ENCODE peak calls at places on chromosomes 1 and 21, in four cellular contexts. One of them, this sample, is unnamed.

GRCh38 chr1:19164274-19165015 is 45.6 kb downstream of the UBR4 start:
- DNase-seq in A549: no peak
- DNase-seq in GM23338: no peak
- DNase-seq in HCT116: no peak
- DNase-seq in this sample: no peak

GRCh38 chr1:221947731-221948130 is 205.8 kb upstream of the DUSP10 start:
- DNase-seq in A549: no peak
- DNase-seq in GM23338: no peak
- DNase-seq in HCT116: no peak
- DNase-seq in this sample: no peak

GRCh38 chr1:85297855-85298629 is 21.6 kb upstream of the BCL10 start:
- DNase-seq in A549: peak
- DNase-seq in GM23338: no peak
- DNase-seq in HCT116: peak
- DNase-seq in this sample: no peak

GRCh38 chr21:34877485-34878128 is 171.5 kb downstream of the RUNX1 start:
- DNase-seq in A549: no peak
- DNase-seq in GM23338: no peak
- DNase-seq in HCT116: no peak
- DNase-seq in this sample: no peak

GRCh38 chr1:107139833-107140702 is 771 bp upstream of the NTNG1 start:
- DNase-seq in A549: no peak
- DNase-seq in GM23338: peak
- DNase-seq in HCT116: no peak
- DNase-seq in this sample: peak

GRCh38 chr1:109838838-109839240 is 71.8 kb upstream of the CSF1 start:
- DNase-seq in A549: peak
- DNase-seq in GM23338: no peak
- DNase-seq in HCT116: peak
- DNase-seq in this sample: no peak

GRCh38 chr1:115781343-115781742 is 12.8 kb upstream of the CASQ2 start:
- DNase-seq in A549: no peak
- DNase-seq in GM23338: no peak
- DNase-seq in HCT116: no peak
- DNase-seq in this sample: no peak

GRCh38 chr21:35005077-35005476 is 44.0 kb downstream of the RUNX1 start:
- DNase-seq in A549: no peak
- DNase-seq in GM23338: no peak
- DNase-seq in HCT116: no peak
- DNase-seq in this sample: no peak

GRCh38 chr1:207748737-207749528 is 2.9 kb upstream of the CD46 start:
- DNase-seq in A549: no peak
- DNase-seq in GM23338: no peak
- DNase-seq in HCT116: peak
- DNase-seq in this sample: no peak

GRCh38 chr21:15687208-15687607 is 42.6 kb upstream of the USP25 start:
- DNase-seq in A549: no peak
- DNase-seq in GM23338: no peak
- DNase-seq in HCT116: no peak
- DNase-seq in this sample: no peak

GRCh38 chr1:24514946-24515345 is 12.3 kb downstream of the RCAN3 start:
- DNase-seq in A549: no peak
- DNase-seq in GM23338: no peak
- DNase-seq in HCT116: no peak
- DNase-seq in this sample: no peak
- TF ChIP-seq REST in A549: no peak
- TF ChIP-seq REST in GM23338: no peak
- TF ChIP-seq REST in HCT116: no peak
- TF ChIP-seq REST in this sample: no peak

DNA sequence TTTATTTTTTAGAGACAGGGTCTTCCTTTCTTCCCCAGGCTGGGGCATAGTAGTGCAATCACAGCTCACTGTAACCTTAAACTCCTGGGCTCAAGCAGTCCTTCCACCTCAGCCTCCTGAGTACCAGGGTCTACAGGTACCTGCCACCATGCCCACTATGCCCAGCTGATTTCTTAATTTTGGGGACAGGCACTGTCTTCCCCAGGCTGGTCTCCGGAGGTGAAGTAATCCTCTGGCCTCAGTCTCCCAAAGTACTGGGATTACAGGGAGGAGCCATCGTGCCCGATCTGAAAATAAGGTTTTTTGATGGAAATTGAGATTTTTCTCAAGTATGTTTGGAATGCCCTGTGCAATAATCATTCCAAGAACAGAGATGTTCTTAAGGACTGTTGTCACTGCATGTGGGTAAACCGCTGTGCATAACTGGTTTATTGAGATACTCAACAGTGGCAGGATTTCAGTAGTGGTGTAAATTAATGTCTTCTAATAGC is 934 bp upstream of the MSH4 start:
- DNase-seq in A549: no peak
- DNase-seq in GM23338: no peak
- DNase-seq in HCT116: no peak
- DNase-seq in this sample: peak
- H3K4me3 ChIP-seq in A549: no peak
- H3K4me3 ChIP-seq in GM23338: no peak
- H3K4me3 ChIP-seq in HCT116: no peak
- H3K4me3 ChIP-seq in this sample: no peak

GRCh38 chr1:166908942-166909341 is 32.9 kb upstream of the TADA1 start:
- DNase-seq in A549: no peak
- DNase-seq in GM23338: no peak
- DNase-seq in HCT116: no peak
- DNase-seq in this sample: no peak
- TF ChIP-seq REST in A549: no peak
- TF ChIP-seq REST in GM23338: no peak
- TF ChIP-seq REST in HCT116: no peak
- TF ChIP-seq REST in this sample: no peak

GRCh38 chr1:89287182-89288050 is 14.8 kb upstream of the GBP5 start:
- DNase-seq in A549: no peak
- DNase-seq in GM23338: no peak
- DNase-seq in HCT116: no peak
- DNase-seq in this sample: no peak

GRCh38 chr1:89286549-89287181 is 14.0 kb upstream of the GBP5 start:
- DNase-seq in A549: no peak
- DNase-seq in GM23338: no peak
- DNase-seq in HCT116: no peak
- DNase-seq in this sample: no peak

GRCh38 chr1:89291276-89291675 is 18.6 kb upstream of the GBP5 start:
- DNase-seq in A549: no peak
- DNase-seq in GM23338: no peak
- DNase-seq in HCT116: no peak
- DNase-seq in this sample: no peak

GRCh38 chr1:89288051-89288340 is 15.3 kb upstream of the GBP5 start:
- DNase-seq in A549: no peak
- DNase-seq in GM23338: no peak
- DNase-seq in HCT116: no peak
- DNase-seq in this sample: no peak

GRCh38 chr1:89285715-89286380 is 13.2 kb upstream of the GBP5 start:
- DNase-seq in A549: no peak
- DNase-seq in GM23338: no peak
- DNase-seq in HCT116: no peak
- DNase-seq in this sample: no peak
- H3K4me3 ChIP-seq in A549: no peak
- H3K4me3 ChIP-seq in GM23338: no peak
- H3K4me3 ChIP-seq in HCT116: no peak
- H3K4me3 ChIP-seq in this sample: no peak

GRCh38 chr1:198530964-198531363 is 9.5 kb downstream of the ATP6V1G3 start:
- DNase-seq in A549: no peak
- DNase-seq in GM23338: no peak
- DNase-seq in HCT116: no peak
- DNase-seq in this sample: no peak
- TF ChIP-seq REST in A549: no peak
- TF ChIP-seq REST in GM23338: no peak
- TF ChIP-seq REST in HCT116: no peak
- TF ChIP-seq REST in this sample: no peak

DNA sequence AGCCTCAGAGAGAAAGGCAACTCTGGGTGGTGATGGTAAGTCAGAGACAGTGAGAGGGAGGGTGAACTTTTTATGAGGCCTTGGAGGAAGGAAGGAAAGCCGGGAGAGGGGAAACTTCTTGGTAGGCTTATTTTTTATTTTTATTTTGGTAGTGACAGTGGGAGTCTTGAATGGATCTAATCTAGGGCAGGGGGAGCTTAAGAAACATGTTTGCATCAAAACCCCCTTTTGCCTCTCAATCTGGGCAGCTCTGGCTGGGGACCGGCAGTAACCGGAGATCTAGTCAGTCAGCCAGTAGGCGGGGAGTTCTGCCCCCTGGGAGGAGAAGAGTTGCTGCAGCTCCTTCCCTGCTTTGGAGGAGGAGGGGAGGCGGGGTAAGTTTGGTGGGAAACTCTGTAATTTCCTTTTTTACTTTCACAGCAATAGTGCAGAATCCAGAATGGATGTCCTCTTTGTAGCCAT is at the start of gene C1orf54:
- DNase-seq in A549: no peak
- DNase-seq in GM23338: peak
- DNase-seq in HCT116: no peak
- DNase-seq in this sample: peak
- H3K4me3 ChIP-seq in A549: no peak
- H3K4me3 ChIP-seq in GM23338: peak
- H3K4me3 ChIP-seq in HCT116: no peak
- H3K4me3 ChIP-seq in this sample: no peak

DNA sequence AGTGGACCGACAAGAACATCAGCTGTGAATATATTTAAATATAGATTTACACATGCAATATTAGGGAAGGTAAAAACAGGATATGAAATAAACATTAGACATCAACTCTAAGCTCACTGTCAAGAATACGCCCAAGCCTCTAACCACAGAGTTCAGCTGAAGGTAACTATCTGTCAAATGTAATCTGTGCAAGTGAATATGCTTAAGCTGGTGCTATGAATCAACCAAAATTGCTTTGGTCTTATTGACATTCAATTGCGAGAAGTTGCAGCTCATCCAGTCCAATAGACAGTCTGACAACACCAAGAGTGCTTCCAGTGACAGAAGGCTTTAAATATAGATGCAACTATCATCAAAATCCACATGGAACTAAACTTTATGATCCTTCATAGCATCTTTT is 32.3 kb downstream of the USH2A start:
- DNase-seq in A549: no peak
- DNase-seq in GM23338: no peak
- DNase-seq in HCT116: no peak
- DNase-seq in this sample: no peak
- TF ChIP-seq REST in A549: no peak
- TF ChIP-seq REST in GM23338: no peak
- TF ChIP-seq REST in HCT116: no peak
- TF ChIP-seq REST in this sample: no peak

DNA sequence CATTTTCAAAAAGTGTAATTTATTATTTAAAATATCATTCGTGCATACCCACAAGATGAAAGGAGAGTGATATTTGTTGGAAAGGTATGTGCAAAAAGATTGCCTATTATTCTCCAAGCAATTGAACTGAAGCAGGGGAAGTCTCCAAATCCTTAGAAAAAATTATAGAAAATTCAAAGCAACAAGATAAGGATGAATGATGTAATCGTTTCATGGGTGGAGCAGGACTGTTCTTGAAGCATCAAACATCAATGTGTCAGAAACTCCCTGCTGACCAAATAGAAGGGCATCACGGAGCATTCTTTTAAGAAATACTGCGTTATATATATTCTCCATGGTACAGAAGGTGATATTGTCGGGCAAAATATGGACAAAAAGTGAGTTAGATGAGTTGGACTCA is 87.9 kb upstream of the SPAG17 start:
- DNase-seq in A549: no peak
- DNase-seq in GM23338: no peak
- DNase-seq in HCT116: no peak
- DNase-seq in this sample: no peak
- H3K4me3 ChIP-seq in A549: no peak
- H3K4me3 ChIP-seq in GM23338: no peak
- H3K4me3 ChIP-seq in HCT116: no peak
- H3K4me3 ChIP-seq in this sample: no peak